ENCODE peak calls at places on chromosomes 5 and 9, in six cellular contexts. One of them, this sample, is unnamed.

GRCh38 chr9:111966324-111966723 is 69.7 kb downstream of the UGCG start:
- DNase-seq in HepG2: no peak
- DNase-seq in H1: no peak
- DNase-seq in A549: no peak
- DNase-seq in GM12878: no peak
- DNase-seq in K562: peak; percentile 46
- DNase-seq in this sample: no peak

GRCh38 chr5:135312255-135312935 is 86.6 kb downstream of the MACROH2A1 start:
- DNase-seq in GM12878: no peak
- DNase-seq in K562: no peak
- DNase-seq in A549: no peak
- DNase-seq in HepG2: no peak
- DNase-seq in H1: no peak
- DNase-seq in this sample: no peak

GRCh38 chr5:137730331-137730730 is 5.6 kb downstream of the KLHL3 start:
- DNase-seq in K562: no peak
- DNase-seq in H1: no peak
- DNase-seq in A549: no peak
- DNase-seq in GM12878: no peak
- DNase-seq in HepG2: no peak
- DNase-seq in this sample: no peak

GRCh38 chr5:58484505-58484904 is 6.7 kb upstream of the GAPT start:
- DNase-seq in K562: no peak
- DNase-seq in H1: no peak
- DNase-seq in HepG2: no peak
- DNase-seq in GM12878: no peak
- DNase-seq in A549: no peak
- DNase-seq in this sample: no peak

GRCh38 chr9:76394896-76395244 is 644 bp upstream of the RFK start:
- DNase-seq in H1: no peak
- DNase-seq in K562: peak; percentile 46
- DNase-seq in HepG2: peak; percentile 93
- DNase-seq in GM12878: peak; percentile 23
- DNase-seq in A549: peak; percentile 85
- DNase-seq in this sample: peak; percentile 70

GRCh38 chr9:91101598-91102168 is 260.0 kb downstream of the AUH start:
- DNase-seq in GM12878: no peak
- DNase-seq in K562: no peak
- DNase-seq in A549: no peak
- DNase-seq in H1: no peak
- DNase-seq in HepG2: no peak
- DNase-seq in this sample: no peak

GRCh38 chr9:34169125-34169524 is 9.7 kb upstream of the UBAP1 start:
- DNase-seq in GM12878: no peak
- DNase-seq in K562: no peak
- DNase-seq in HepG2: no peak
- DNase-seq in A549: no peak
- DNase-seq in H1: no peak
- DNase-seq in this sample: no peak

GRCh38 chr9:136345281-136346156 is 18.0 kb downstream of the DNLZ start:
- DNase-seq in GM12878: no peak
- DNase-seq in K562: peak; percentile 82
- DNase-seq in HepG2: peak; percentile 70
- DNase-seq in H1: no peak
- DNase-seq in A549: peak; percentile 57
- DNase-seq in this sample: peak; percentile 74

GRCh38 chr9:127386981-127387380 is 10.0 kb upstream of the SLC2A8 start:
- DNase-seq in GM12878: no peak
- DNase-seq in A549: no peak
- DNase-seq in H1: no peak
- DNase-seq in HepG2: no peak
- DNase-seq in K562: no peak
- DNase-seq in this sample: no peak

GRCh38 chr5:17302590-17302989 is 85.2 kb downstream of the BASP1 start:
- DNase-seq in GM12878: no peak
- DNase-seq in K562: no peak
- DNase-seq in HepG2: no peak
- DNase-seq in A549: peak; percentile 48
- DNase-seq in H1: no peak
- DNase-seq in this sample: no peak

GRCh38 chr5:62306494-62307363 is 723 bp downstream of the KIF2A start:
- DNase-seq in GM12878: no peak
- DNase-seq in HepG2: no peak
- DNase-seq in A549: peak; percentile 47
- DNase-seq in H1: no peak
- DNase-seq in K562: peak; percentile 57
- DNase-seq in this sample: peak; percentile 44

GRCh38 chr9:97564291-97565175 is 63.1 kb downstream of the TMOD1 start:
- DNase-seq in K562: no peak
- DNase-seq in HepG2: no peak
- DNase-seq in A549: peak; percentile 19
- DNase-seq in H1: no peak
- DNase-seq in GM12878: no peak
- DNase-seq in this sample: peak; percentile 83

GRCh38 chr5:60677831-60678664 is 21.9 kb downstream of the DEPDC1B start:
- DNase-seq in HepG2: peak; percentile 64
- DNase-seq in K562: peak; percentile 37
- DNase-seq in A549: peak; percentile 56
- DNase-seq in GM12878: peak; percentile 20
- DNase-seq in H1: no peak
- DNase-seq in this sample: peak; percentile 41

GRCh38 chr9:35745569-35745968 is 3.5 kb downstream of the GBA2 start:
- DNase-seq in H1: no peak
- DNase-seq in GM12878: no peak
- DNase-seq in A549: no peak
- DNase-seq in K562: no peak
- DNase-seq in HepG2: no peak
- DNase-seq in this sample: peak; percentile 68

GRCh38 chr9:132114102-132114707 is 34.5 kb upstream of the MED27 start:
- DNase-seq in HepG2: peak; percentile 40
- DNase-seq in H1: no peak
- DNase-seq in GM12878: no peak
- DNase-seq in A549: peak; percentile 53
- DNase-seq in K562: peak; percentile 82
- DNase-seq in this sample: no peak

GRCh38 chr5:23257656-23258055 is 249.8 kb upstream of the PRDM9 start:
- DNase-seq in GM12878: no peak
- DNase-seq in A549: no peak
- DNase-seq in K562: no peak
- DNase-seq in H1: no peak
- DNase-seq in HepG2: no peak
- DNase-seq in this sample: no peak

GRCh38 chr9:96048954-96049831 is 173.7 kb downstream of the ERCC6L2 start:
- DNase-seq in HepG2: no peak
- DNase-seq in A549: no peak
- DNase-seq in H1: no peak
- DNase-seq in GM12878: no peak
- DNase-seq in K562: no peak
- DNase-seq in this sample: no peak

GRCh38 chr9:106486685-106487084 is 376.3 kb upstream of the ZNF462 start:
- DNase-seq in HepG2: no peak
- DNase-seq in K562: no peak
- DNase-seq in H1: no peak
- DNase-seq in GM12878: no peak
- DNase-seq in A549: no peak
- DNase-seq in this sample: no peak

GRCh38 chr5:113606298-113607134 is 93.0 kb downstream of the YTHDC2 start:
- DNase-seq in H1: peak; percentile 23
- DNase-seq in K562: peak; percentile 53
- DNase-seq in A549: peak; percentile 48
- DNase-seq in GM12878: peak; percentile 7
- DNase-seq in HepG2: peak; percentile 61
- DNase-seq in this sample: peak; percentile 66

GRCh38 chr5:9782806-9783560 is 152.8 kb upstream of the TAS2R1 start:
- DNase-seq in H1: no peak
- DNase-seq in HepG2: no peak
- DNase-seq in GM12878: no peak
- DNase-seq in A549: no peak
- DNase-seq in K562: no peak
- DNase-seq in this sample: no peak

GRCh38 chr5:68587181-68587580 is 371.6 kb downstream of the PIK3R1 start:
- DNase-seq in GM12878: no peak
- DNase-seq in HepG2: no peak
- DNase-seq in A549: no peak
- DNase-seq in K562: no peak
- DNase-seq in H1: no peak
- DNase-seq in this sample: no peak

GRCh38 chr5:139669681-139670368 is 21.7 kb downstream of the CXXC5 start:
- DNase-seq in H1: no peak
- DNase-seq in HepG2: peak; percentile 53
- DNase-seq in GM12878: no peak
- DNase-seq in A549: no peak
- DNase-seq in K562: peak; percentile 93
- DNase-seq in this sample: peak; percentile 86

GRCh38 chr9:85987236-85987635 is 46.3 kb downstream of the NAA35 start:
- DNase-seq in K562: no peak
- DNase-seq in A549: no peak
- DNase-seq in GM12878: no peak
- DNase-seq in H1: no peak
- DNase-seq in HepG2: no peak
- DNase-seq in this sample: no peak

DNA sequence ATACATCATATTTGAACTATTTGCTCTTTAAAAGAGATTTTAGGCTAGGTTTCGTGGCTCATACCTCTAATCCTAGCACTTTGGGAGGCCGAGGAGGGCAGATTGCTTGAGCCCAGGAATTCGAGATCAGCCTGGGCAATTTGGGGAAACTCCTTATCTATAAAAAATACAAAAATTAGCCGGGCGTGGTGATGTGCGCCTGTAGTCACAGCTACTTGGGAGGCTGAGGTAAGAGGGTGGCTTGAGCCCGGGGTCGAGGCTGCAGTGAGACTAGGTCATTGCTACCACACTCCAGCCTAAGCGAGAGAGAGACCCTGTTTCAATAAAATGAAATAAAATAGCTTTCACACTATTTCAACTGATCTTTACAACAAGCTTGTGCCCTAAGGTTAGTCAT is 500 bp upstream of the MRPL22 start:
- DNase-seq in A549: no peak
- DNase-seq in H1: no peak
- DNase-seq in GM12878: no peak
- DNase-seq in HepG2: no peak
- DNase-seq in K562: no peak
- DNase-seq in this sample: no peak
- TF ChIP-seq CHD2 in A549: no peak
- TF ChIP-seq CHD2 in H1: no peak
- TF ChIP-seq CHD2 in GM12878: no peak
- TF ChIP-seq CHD2 in HepG2: no peak
- TF ChIP-seq CHD2 in K562: no peak
- TF ChIP-seq CHD2 in this sample: no peak

GRCh38 chr5:75319636-75320035 is 17.4 kb upstream of the HMGCR start:
- DNase-seq in A549: no peak
- DNase-seq in H1: no peak
- DNase-seq in K562: no peak
- DNase-seq in HepG2: no peak
- DNase-seq in GM12878: no peak
- DNase-seq in this sample: no peak
- TF ChIP-seq CHD2 in A549: no peak
- TF ChIP-seq CHD2 in H1: no peak
- TF ChIP-seq CHD2 in K562: no peak
- TF ChIP-seq CHD2 in HepG2: no peak
- TF ChIP-seq CHD2 in GM12878: no peak
- TF ChIP-seq CHD2 in this sample: no peak

DNA sequence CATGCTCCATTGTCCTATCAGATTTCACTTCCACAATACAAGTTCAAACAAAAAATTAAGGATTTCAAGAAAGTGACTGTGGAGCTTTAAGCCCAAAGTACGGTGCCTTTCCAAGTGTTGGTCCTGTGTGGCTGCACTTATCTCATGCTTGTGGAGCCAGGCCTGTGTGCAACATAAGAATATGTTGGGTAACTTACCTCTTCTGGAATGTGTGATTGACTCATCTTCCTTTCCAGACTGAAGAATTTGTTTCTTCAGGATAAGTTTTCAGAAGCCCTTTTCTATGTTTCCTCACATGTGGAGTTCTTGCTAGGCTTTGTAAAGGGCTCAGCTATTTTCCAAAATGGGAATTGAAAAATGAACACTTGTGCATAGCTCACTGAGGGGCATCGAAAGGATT is 485.1 kb upstream of the PAPPA start:
- DNase-seq in A549: peak; percentile 51
- DNase-seq in H1: no peak
- DNase-seq in K562: no peak
- DNase-seq in HepG2: no peak
- DNase-seq in GM12878: no peak
- DNase-seq in this sample: no peak
- TF ChIP-seq CHD2 in A549: no peak
- TF ChIP-seq CHD2 in H1: no peak
- TF ChIP-seq CHD2 in K562: no peak
- TF ChIP-seq CHD2 in HepG2: no peak
- TF ChIP-seq CHD2 in GM12878: no peak
- TF ChIP-seq CHD2 in this sample: no peak

GRCh38 chr9:121788686-121789366 is 137.4 kb downstream of the DAB2IP start:
- DNase-seq in GM12878: no peak
- DNase-seq in A549: no peak
- DNase-seq in H1: no peak
- DNase-seq in HepG2: no peak
- DNase-seq in K562: no peak
- DNase-seq in this sample: no peak
- TF ChIP-seq CHD2 in GM12878: no peak
- TF ChIP-seq CHD2 in A549: no peak
- TF ChIP-seq CHD2 in H1: no peak
- TF ChIP-seq CHD2 in HepG2: no peak
- TF ChIP-seq CHD2 in K562: no peak
- TF ChIP-seq CHD2 in this sample: no peak

GRCh38 chr9:117546894-117547293 is 132.0 kb upstream of the ASTN2 start:
- DNase-seq in A549: peak; percentile 4
- DNase-seq in GM12878: no peak
- DNase-seq in K562: no peak
- DNase-seq in HepG2: no peak
- DNase-seq in H1: no peak
- DNase-seq in this sample: peak; percentile 46
- TF ChIP-seq CHD2 in A549: no peak
- TF ChIP-seq CHD2 in GM12878: no peak
- TF ChIP-seq CHD2 in K562: no peak
- TF ChIP-seq CHD2 in HepG2: no peak
- TF ChIP-seq CHD2 in H1: no peak
- TF ChIP-seq CHD2 in this sample: no peak

This sample was measured in SK-N-SH.